ENCODE peak calls at places on chromosomes 12 and 14, in six cellular contexts. One of them, this sample, is unnamed. For H3K27me3, the result is how much of the 10 kb centered on the place peaks cover.

GRCh38 chr12:119695034-119695433 is 27.1 kb downstream of the PRKAB1 start:
- DNase-seq in cardiac muscle cell: peak
- DNase-seq in PC-3: peak
- DNase-seq in transverse colon: no peak
- DNase-seq in thoracic aorta: no peak
- DNase-seq in left lung: no peak
- DNase-seq in this sample: no peak

GRCh38 chr12:56670836-56671235 is 17.2 kb downstream of the PTGES3 start:
- DNase-seq in cardiac muscle cell: no peak
- DNase-seq in PC-3: no peak
- DNase-seq in transverse colon: no peak
- DNase-seq in thoracic aorta: no peak
- DNase-seq in left lung: no peak
- DNase-seq in this sample: no peak

GRCh38 chr12:31715283-31715825 is 13.5 kb downstream of the AMN1 start:
- DNase-seq in cardiac muscle cell: no peak
- DNase-seq in PC-3: no peak
- DNase-seq in transverse colon: no peak
- DNase-seq in thoracic aorta: no peak
- DNase-seq in left lung: no peak
- DNase-seq in this sample: no peak

GRCh38 chr12:72018036-72018435 is 79.4 kb downstream of the TPH2 start:
- DNase-seq in cardiac muscle cell: no peak
- DNase-seq in PC-3: no peak
- DNase-seq in transverse colon: no peak
- DNase-seq in thoracic aorta: no peak
- DNase-seq in left lung: no peak
- DNase-seq in this sample: no peak

GRCh38 chr12:11822071-11822818 is 172.8 kb downstream of the ETV6 start:
- DNase-seq in cardiac muscle cell: no peak
- DNase-seq in PC-3: no peak
- DNase-seq in transverse colon: peak
- DNase-seq in thoracic aorta: no peak
- DNase-seq in left lung: no peak
- DNase-seq in this sample: peak

GRCh38 chr12:91422107-91422506 is 239.5 kb upstream of the DCN start:
- DNase-seq in cardiac muscle cell: no peak
- DNase-seq in PC-3: no peak
- DNase-seq in transverse colon: peak
- DNase-seq in thoracic aorta: no peak
- DNase-seq in left lung: no peak
- DNase-seq in this sample: no peak

GRCh38 chr12:27907766-27908165 is 64.8 kb downstream of the PTHLH start:
- DNase-seq in cardiac muscle cell: no peak
- DNase-seq in PC-3: peak
- DNase-seq in transverse colon: no peak
- DNase-seq in thoracic aorta: no peak
- DNase-seq in left lung: no peak
- DNase-seq in this sample: peak

GRCh38 chr14:104964546-104964945 is 13.6 kb downstream of the AHNAK2 start:
- DNase-seq in cardiac muscle cell: no peak
- DNase-seq in PC-3: no peak
- DNase-seq in transverse colon: no peak
- DNase-seq in thoracic aorta: no peak
- DNase-seq in left lung: no peak
- DNase-seq in this sample: no peak

GRCh38 chr14:81144811-81145598 is 75.8 kb downstream of the GTF2A1 start:
- DNase-seq in cardiac muscle cell: no peak
- DNase-seq in PC-3: no peak
- DNase-seq in transverse colon: no peak
- DNase-seq in thoracic aorta: no peak
- DNase-seq in left lung: no peak
- DNase-seq in this sample: no peak

GRCh38 chr14:28768549-28768870 is 1.9 kb downstream of the FOXG1 start:
- DNase-seq in cardiac muscle cell: no peak
- DNase-seq in PC-3: no peak
- DNase-seq in transverse colon: no peak
- DNase-seq in thoracic aorta: no peak
- DNase-seq in left lung: peak
- DNase-seq in this sample: no peak

GRCh38 chr14:28770574-28770973 is 4.0 kb downstream of the FOXG1 start:
- DNase-seq in cardiac muscle cell: no peak
- DNase-seq in PC-3: no peak
- DNase-seq in transverse colon: no peak
- DNase-seq in thoracic aorta: no peak
- DNase-seq in left lung: no peak
- DNase-seq in this sample: no peak

GRCh38 chr14:28770061-28770460 is 3.5 kb downstream of the FOXG1 start:
- DNase-seq in cardiac muscle cell: no peak
- DNase-seq in PC-3: no peak
- DNase-seq in transverse colon: no peak
- DNase-seq in thoracic aorta: no peak
- DNase-seq in left lung: no peak
- DNase-seq in this sample: no peak

GRCh38 chr14:28767851-28768548 is 1.4 kb downstream of the FOXG1 start:
- DNase-seq in cardiac muscle cell: no peak
- DNase-seq in PC-3: no peak
- DNase-seq in transverse colon: no peak
- DNase-seq in thoracic aorta: no peak
- DNase-seq in left lung: peak
- DNase-seq in this sample: no peak

DNA sequence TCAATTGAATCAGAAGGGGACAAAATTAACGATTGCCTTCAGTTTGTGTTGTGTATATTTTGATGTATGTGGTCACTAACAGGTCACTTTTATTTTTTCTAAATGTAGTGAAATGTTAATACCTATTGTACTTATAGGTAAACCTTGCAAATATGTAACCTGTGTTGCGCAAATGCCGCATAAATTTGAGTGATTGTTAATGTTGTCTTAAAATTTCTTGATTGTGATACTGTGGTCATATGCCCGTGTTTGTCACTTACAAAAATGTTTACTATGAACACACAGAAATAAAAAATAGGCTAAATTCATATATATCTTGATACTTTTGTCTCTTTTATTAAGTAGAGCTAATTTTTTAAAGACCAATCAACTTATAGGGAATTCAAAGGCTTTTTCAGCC is 2.8 kb downstream of the FOXG1 start:
- DNase-seq in cardiac muscle cell: no peak
- DNase-seq in PC-3: no peak
- DNase-seq in transverse colon: no peak
- DNase-seq in thoracic aorta: no peak
- DNase-seq in left lung: no peak
- DNase-seq in this sample: no peak
- H3K27me3 ChIP-seq in cardiac muscle cell: half or more
- H3K27me3 ChIP-seq in PC-3: half or more
- H3K27me3 ChIP-seq in transverse colon: half or more
- H3K27me3 ChIP-seq in thoracic aorta: under half
- H3K27me3 ChIP-seq in left lung: half or more
- H3K27me3 ChIP-seq in this sample: half or more

GRCh38 chr12:69679119-69679518 is 20.0 kb downstream of the BEST3 start:
- DNase-seq in cardiac muscle cell: no peak
- DNase-seq in PC-3: peak
- DNase-seq in transverse colon: no peak
- DNase-seq in thoracic aorta: no peak
- DNase-seq in left lung: no peak
- DNase-seq in this sample: peak
- TF ChIP-seq CTCF in cardiac muscle cell: no peak
- TF ChIP-seq CTCF in PC-3: no peak
- TF ChIP-seq CTCF in transverse colon: no peak
- TF ChIP-seq CTCF in thoracic aorta: no peak
- TF ChIP-seq CTCF in left lung: no peak
- TF ChIP-seq CTCF in this sample: no peak

DNA sequence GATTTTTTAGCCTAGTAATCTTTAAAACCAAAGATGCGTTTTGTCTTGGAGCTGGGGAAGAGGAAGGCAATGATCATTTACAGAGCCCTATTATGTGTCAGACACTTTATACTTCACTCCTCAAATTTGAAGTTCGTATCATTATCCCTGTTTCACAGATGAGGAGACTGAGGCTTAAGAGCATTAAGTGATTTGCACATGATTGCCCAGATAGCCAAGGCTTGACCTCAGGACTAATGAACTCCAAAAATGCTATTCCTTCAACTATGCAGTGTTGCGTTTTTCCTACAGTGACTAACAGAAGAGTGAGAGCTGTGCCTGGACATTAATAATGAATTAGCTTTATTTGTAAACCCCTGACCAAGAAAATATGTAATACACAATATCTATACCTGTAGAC is 136.8 kb upstream of the EEA1 start:
- DNase-seq in cardiac muscle cell: no peak
- DNase-seq in PC-3: no peak
- DNase-seq in transverse colon: no peak
- DNase-seq in thoracic aorta: no peak
- DNase-seq in left lung: no peak
- DNase-seq in this sample: no peak
- H3K27me3 ChIP-seq in cardiac muscle cell: under half
- H3K27me3 ChIP-seq in PC-3: under half
- H3K27me3 ChIP-seq in transverse colon: under half
- H3K27me3 ChIP-seq in thoracic aorta: under half
- H3K27me3 ChIP-seq in left lung: under half
- H3K27me3 ChIP-seq in this sample: under half

GRCh38 chr14:75098682-75099081 is 28.2 kb downstream of the NEK9 start:
- DNase-seq in cardiac muscle cell: no peak
- DNase-seq in PC-3: no peak
- DNase-seq in transverse colon: no peak
- DNase-seq in thoracic aorta: no peak
- DNase-seq in left lung: no peak
- DNase-seq in this sample: no peak

GRCh38 chr14:75095690-75096089 is 26.2 kb downstream of the ZC2HC1C start:
- DNase-seq in cardiac muscle cell: no peak
- DNase-seq in PC-3: no peak
- DNase-seq in transverse colon: no peak
- DNase-seq in thoracic aorta: no peak
- DNase-seq in left lung: no peak
- DNase-seq in this sample: no peak

GRCh38 chr14:75098209-75098608 is 28.6 kb downstream of the NEK9 start:
- DNase-seq in cardiac muscle cell: no peak
- DNase-seq in PC-3: no peak
- DNase-seq in transverse colon: no peak
- DNase-seq in thoracic aorta: no peak
- DNase-seq in left lung: no peak
- DNase-seq in this sample: no peak

GRCh38 chr14:75094896-75095295 is 25.5 kb downstream of the ZC2HC1C start:
- DNase-seq in cardiac muscle cell: no peak
- DNase-seq in PC-3: no peak
- DNase-seq in transverse colon: no peak
- DNase-seq in thoracic aorta: no peak
- DNase-seq in left lung: no peak
- DNase-seq in this sample: no peak

GRCh38 chr14:75096959-75097358 is 27.5 kb downstream of the ZC2HC1C start:
- DNase-seq in cardiac muscle cell: no peak
- DNase-seq in PC-3: no peak
- DNase-seq in transverse colon: no peak
- DNase-seq in thoracic aorta: no peak
- DNase-seq in left lung: no peak
- DNase-seq in this sample: no peak
- TF ChIP-seq CTCF in cardiac muscle cell: no peak
- TF ChIP-seq CTCF in PC-3: no peak
- TF ChIP-seq CTCF in transverse colon: no peak
- TF ChIP-seq CTCF in thoracic aorta: no peak
- TF ChIP-seq CTCF in left lung: no peak
- TF ChIP-seq CTCF in this sample: no peak

GRCh38 chr12:132411457-132411856 is 78.5 kb upstream of the FBRSL1 start:
- DNase-seq in cardiac muscle cell: no peak
- DNase-seq in PC-3: no peak
- DNase-seq in transverse colon: no peak
- DNase-seq in thoracic aorta: no peak
- DNase-seq in left lung: no peak
- DNase-seq in this sample: no peak
- H3K27me3 ChIP-seq in cardiac muscle cell: under half
- H3K27me3 ChIP-seq in PC-3: under half
- H3K27me3 ChIP-seq in transverse colon: half or more
- H3K27me3 ChIP-seq in thoracic aorta: under half
- H3K27me3 ChIP-seq in left lung: under half
- H3K27me3 ChIP-seq in this sample: under half